ENCODE peak calls at places on chromosome 22, in eight cellular contexts. C is sigmoid colon, D is small intestine, B is suprapubic skin, Q is tibial nerve, I is psoas muscle, S is endothelial cell of umbilical vein, O is heart right ventricle. L is an unnamed sample. For H3K4me1, the result is how much of the 10 kb centered on the place peaks cover.

GRCh38 chr22:17119481-17120202 is 1.5 kb downstream of the TMEM121B start:
- DNase-seq in O (no peak), I (peak), Q (no peak), D (peak), B (no peak), C (no peak), S (no peak), L (no peak)

GRCh38 chr22:50522208-50522805 is 3.1 kb downstream of the SCO2 start:
- DNase-seq in S (no peak), C (no peak), Q (no peak), I (no peak), D (no peak), B (no peak), O (no peak), L (no peak)

GRCh38 chr22:25122136-25122764 is 77.4 kb upstream of the CRYBB3 start:
- DNase-seq in C (no peak), I (no peak), B (no peak), D (no peak), S (no peak), Q (no peak), O (no peak), L (no peak)

GRCh38 chr22:32331236-32331917 is 26.3 kb upstream of the RFPL3 start:
- DNase-seq in D (no peak), C (no peak), O (no peak), Q (no peak), B (no peak), S (peak), I (no peak), L (no peak)

GRCh38 chr22:24393012-24393559 is 34.3 kb upstream of the ADORA2A start:
- DNase-seq in O (no peak), I (no peak), B (no peak), C (no peak), D (no peak), S (no peak), Q (no peak), L (no peak)

GRCh38 chr22:31676700-31677099 is 14.7 kb upstream of the PISD start:
- DNase-seq in O (peak), S (peak), B (peak), I (peak), D (peak), Q (peak), C (peak), L (peak)

GRCh38 chr22:37378642-37379058 is 48.6 kb downstream of the ELFN2 start:
- DNase-seq in S (no peak), Q (no peak), C (no peak), I (no peak), D (no peak), O (no peak), B (no peak), L (no peak)

GRCh38 chr22:47294222-47294532 is 531.7 kb downstream of the TBC1D22A start:
- DNase-seq in I (peak), O (no peak), C (peak), S (no peak), D (no peak), B (no peak), Q (no peak), L (no peak)

GRCh38 chr22:42856179-42856864 is 751 bp downstream of the ARFGAP3 start:
- DNase-seq in Q (no peak), D (peak), O (peak), C (peak), I (peak), S (peak), B (peak), L (no peak)

GRCh38 chr22:40603088-40603605 is 33.4 kb downstream of the MRTFA start:
- DNase-seq in C (no peak), I (no peak), D (no peak), Q (no peak), B (no peak), S (peak), O (no peak), L (no peak)

GRCh38 chr22:49350441-49351121 is 477.1 kb downstream of the BRD1 start:
- DNase-seq in D (no peak), B (peak), S (no peak), C (no peak), I (peak), Q (no peak), O (no peak), L (no peak)

GRCh38 chr22:42976131-42976530 is 38.8 kb downstream of the PACSIN2 start:
- DNase-seq in B (peak), O (no peak), I (no peak), Q (no peak), C (no peak), D (peak), S (no peak), L (no peak)

GRCh38 chr22:23750374-23750743 is 553 bp downstream of the ZNF70 start:
- DNase-seq in O (no peak), Q (no peak), B (no peak), D (no peak), C (no peak), S (no peak), I (no peak), L (no peak)

GRCh38 chr22:24703101-24703500 is 71.4 kb downstream of the PIWIL3 start:
- DNase-seq in O (peak), C (no peak), D (peak), B (no peak), Q (no peak), I (no peak), S (no peak), L (no peak)

GRCh38 chr22:32644252-32645100 is 157.0 kb upstream of the TIMP3 start:
- DNase-seq in C (peak), D (peak), B (peak), S (no peak), Q (peak), I (peak), O (peak), L (no peak)

GRCh38 chr22:47379037-47379436 is 616.6 kb downstream of the TBC1D22A start:
- DNase-seq in I (no peak), S (no peak), B (peak), O (no peak), D (no peak), Q (no peak), C (no peak), L (no peak)

GRCh38 chr22:50531546-50532352 is 1.9 kb upstream of the TYMP start:
- DNase-seq in C (peak), B (peak), I (peak), D (peak), Q (peak), S (peak), O (peak), L (no peak)

GRCh38 chr22:48566741-48567140 is 1260.9 kb downstream of the BRD1 start:
- DNase-seq in O (no peak), D (no peak), B (no peak), S (no peak), I (no peak), Q (no peak), C (no peak), L (no peak)

GRCh38 chr22:50674127-50674493 is 1.5 kb downstream of the SHANK3 start:
- DNase-seq in I (no peak), Q (no peak), D (no peak), B (no peak), C (no peak), O (no peak), S (no peak), L (no peak)

GRCh38 chr22:23086263-23086662 is 15.9 kb downstream of the GNAZ start:
- DNase-seq in S (no peak), Q (no peak), B (no peak), D (no peak), C (no peak), I (no peak), O (no peak), L (no peak)

GRCh38 chr22:21778705-21779363 is 43.2 kb upstream of the YPEL1 start:
- DNase-seq in Q (no peak), D (no peak), C (no peak), B (peak), S (no peak), I (no peak), O (no peak), L (no peak)

GRCh38 chr22:24330636-24331035 is 60.0 kb downstream of the SPECC1L start:
- DNase-seq in C (no peak), S (peak), B (no peak), Q (no peak), D (peak), O (no peak), I (no peak), L (no peak)

GRCh38 chr22:38317995-38318715 is 922 bp upstream of the CSNK1E start:
- DNase-seq in C (peak), Q (peak), S (peak), B (peak), D (peak), O (peak), I (peak), L (no peak)

GRCh38 chr22:23657712-23658111 is 25.6 kb upstream of the DRICH1 start:
- DNase-seq in Q (no peak), B (no peak), O (no peak), C (no peak), S (no peak), D (no peak), I (no peak), L (no peak)

GRCh38 chr22:23501244-23501643 is 78.8 kb downstream of the IGLL1 start:
- DNase-seq in B (no peak), D (no peak), Q (no peak), I (no peak), O (no peak), C (peak), S (no peak), L (no peak)

GRCh38 chr22:44623771-44624510 is 78.1 kb upstream of the PRR5 start:
- DNase-seq in B (no peak), C (no peak), S (no peak), O (no peak), D (no peak), Q (no peak), I (peak), L (no peak)

GRCh38 chr22:17705565-17706450 is 67.3 kb downstream of the BCL2L13 start:
- DNase-seq in D (no peak), I (no peak), B (no peak), O (no peak), C (no peak), Q (no peak), S (no peak), L (no peak)

GRCh38 chr22:37303821-37304274 is 21.5 kb downstream of the CYTH4 start:
- DNase-seq in I (no peak), D (no peak), C (no peak), S (peak), B (no peak), Q (no peak), O (no peak), L (no peak)

GRCh38 chr22:17090550-17090949 is 5.8 kb downstream of the IL17RA start:
- DNase-seq in C (no peak), S (no peak), D (no peak), I (no peak), Q (no peak), O (no peak), B (no peak), L (no peak)

GRCh38 chr22:49052023-49052538 is 775.6 kb downstream of the BRD1 start:
- DNase-seq in B (no peak), S (no peak), C (no peak), I (no peak), Q (no peak), D (peak), O (no peak), L (no peak)

GRCh38 chr22:43381693-43382092 is 30.1 kb upstream of the MPPED1 start:
- DNase-seq in C (peak), O (no peak), D (peak), I (no peak), B (peak), S (no peak), Q (no peak), L (no peak)

GRCh38 chr22:43867839-43868652 is 5.7 kb upstream of the SULT4A1 start:
- DNase-seq in D (peak), C (peak), O (peak), B (peak), S (peak), Q (no peak), I (peak), L (no peak)

GRCh38 chr22:40509401-40510134 is 127.0 kb downstream of the MRTFA start:
- DNase-seq in S (peak), O (peak), B (no peak), Q (no peak), I (peak), D (peak), C (peak), L (no peak)

GRCh38 chr22:44473166-44473565 is 24.9 kb downstream of the RTL6 start:
- DNase-seq in O (no peak), D (no peak), C (no peak), Q (no peak), S (no peak), B (no peak), I (no peak), L (peak)

GRCh38 chr22:50293441-50294318 is 13.8 kb downstream of the PLXNB2 start:
- DNase-seq in O (peak), S (peak), Q (no peak), C (no peak), D (peak), B (no peak), I (no peak), L (no peak)

GRCh38 chr22:24392218-24392931 is 35.0 kb upstream of the ADORA2A start:
- DNase-seq in C (no peak), D (peak), Q (no peak), S (no peak), O (no peak), B (no peak), I (no peak), L (no peak)

GRCh38 chr22:49850021-49850911 is 3.4 kb upstream of the ZBED4 start:
- DNase-seq in Q (no peak), O (no peak), B (no peak), C (no peak), S (no peak), I (no peak), D (no peak), L (no peak)

GRCh38 chr22:23779731-23780130 is 7.0 kb upstream of the SMARCB1 start:
- DNase-seq in D (no peak), I (no peak), C (no peak), Q (no peak), S (no peak), B (no peak), O (no peak), L (no peak)

GRCh38 chr22:18057568-18058209 is 20.1 kb upstream of the PEX26 start:
- DNase-seq in S (peak), O (peak), B (peak), I (peak), Q (peak), C (peak), D (no peak), L (peak)

DNA sequence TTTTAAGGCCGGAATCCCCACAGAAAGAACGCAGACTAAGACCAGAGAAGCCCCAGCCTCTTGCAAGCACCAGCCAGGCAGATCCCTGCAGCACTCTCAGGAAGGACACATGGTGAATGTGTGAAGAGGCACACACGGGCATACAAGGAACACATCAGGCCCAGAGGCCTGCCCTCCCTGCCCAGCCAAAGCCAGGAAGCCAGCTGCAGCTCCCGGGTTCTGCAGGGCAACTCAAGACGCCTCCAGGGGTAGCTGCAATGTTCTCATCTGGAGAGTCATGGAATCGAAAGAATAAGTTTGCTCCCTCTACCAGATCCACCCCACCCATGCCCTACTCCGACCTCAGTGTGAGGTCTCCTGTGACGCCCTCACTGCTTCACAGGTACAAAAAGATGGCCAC is 2.3 kb downstream of the DGCR2 start:
- DNase-seq in D (no peak), Q (no peak), O (no peak), C (no peak), B (no peak), I (no peak), S (no peak), L (no peak)
- H3K4me3 ChIP-seq in D (no peak), Q (no peak), O (no peak), C (no peak), B (peak), I (no peak), S (no peak), L (no peak)

GRCh38 chr22:19998991-19999820 is 17.4 kb downstream of the ARVCF start:
- DNase-seq in S (no peak), O (no peak), B (peak), I (peak), Q (no peak), D (no peak), C (no peak), L (no peak)

GRCh38 chr22:19998232-19998951 is 18.2 kb downstream of the ARVCF start:
- DNase-seq in B (peak), O (no peak), I (peak), Q (no peak), S (peak), D (no peak), C (no peak), L (no peak)

GRCh38 chr22:20001082-20001638 is 15.5 kb downstream of the ARVCF start:
- DNase-seq in I (no peak), D (no peak), O (no peak), Q (no peak), C (no peak), B (no peak), S (peak), L (no peak)

GRCh38 chr22:20002098-20002497 is 14.5 kb downstream of the ARVCF start:
- DNase-seq in S (no peak), O (no peak), Q (no peak), C (no peak), B (no peak), I (peak), D (no peak), L (no peak)

GRCh38 chr22:20000246-20001081 is 16.2 kb downstream of the ARVCF start:
- DNase-seq in B (no peak), Q (no peak), I (peak), S (peak), O (peak), D (no peak), C (no peak), L (no peak)
- H3K4me1 ChIP-seq in B (under half), Q (half or more), I (under half), S (under half), O (under half), D (under half), C (under half), L (half or more)

GRCh38 chr22:30426395-30427353 is 1.1 kb downstream of the MTFP1 start:
- DNase-seq in I (peak), D (peak), C (peak), S (peak), B (peak), Q (peak), O (peak), L (peak)
- H3K4me3 ChIP-seq in I (peak), D (peak), C (peak), S (peak), B (peak), Q (peak), O (peak), L (peak)

GRCh38 chr22:45683680-45684079 is 12.0 kb downstream of the ATXN10 start:
- DNase-seq in S (no peak), I (no peak), O (no peak), B (no peak), Q (no peak), C (no peak), D (no peak), L (no peak)

GRCh38 chr22:45684169-45684568 is 12.5 kb downstream of the ATXN10 start:
- DNase-seq in O (no peak), D (no peak), B (no peak), I (no peak), Q (no peak), C (no peak), S (no peak), L (no peak)

GRCh38 chr22:45684752-45685359 is 13.2 kb downstream of the ATXN10 start:
- DNase-seq in O (no peak), C (no peak), Q (no peak), I (no peak), S (no peak), D (no peak), B (no peak), L (no peak)

GRCh38 chr22:45686842-45687241 is 15.2 kb downstream of the ATXN10 start:
- DNase-seq in Q (no peak), I (no peak), B (no peak), O (no peak), C (no peak), S (no peak), D (no peak), L (no peak)

DNA sequence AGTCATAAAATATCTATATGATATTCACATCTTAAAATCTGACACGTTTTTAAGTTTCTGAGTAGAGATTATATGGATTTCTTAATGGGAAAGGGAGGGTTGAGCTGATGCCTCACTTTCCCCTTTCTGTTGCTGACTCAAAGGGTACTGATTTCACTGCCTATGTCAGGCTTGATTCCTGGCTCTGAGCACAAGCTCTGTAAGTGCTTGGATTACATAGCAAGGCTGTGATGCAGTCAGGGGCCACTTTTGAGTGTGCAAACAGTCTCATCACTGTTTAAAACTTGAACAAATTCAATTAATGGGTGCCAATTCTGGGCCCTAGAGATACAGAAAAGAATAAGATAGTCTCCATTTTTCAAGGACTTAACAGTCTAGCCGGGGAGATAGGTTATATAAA is 14.4 kb downstream of the ATXN10 start:
- DNase-seq in B (no peak), D (no peak), C (no peak), O (no peak), Q (no peak), S (no peak), I (no peak), L (no peak)
- H3K4me1 ChIP-seq in B (under half), D (under half), C (half or more), O (half or more), Q (half or more), S (under half), I (half or more), L (half or more)

GRCh38 chr22:26314656-26315055 is 114.4 kb upstream of the ASPHD2 start:
- DNase-seq in I (no peak), B (no peak), S (no peak), D (no peak), Q (no peak), C (no peak), O (no peak), L (no peak)
- H3K4me3 ChIP-seq in I (no peak), B (no peak), S (no peak), D (no peak), Q (no peak), C (no peak), O (no peak), L (no peak)

DNA sequence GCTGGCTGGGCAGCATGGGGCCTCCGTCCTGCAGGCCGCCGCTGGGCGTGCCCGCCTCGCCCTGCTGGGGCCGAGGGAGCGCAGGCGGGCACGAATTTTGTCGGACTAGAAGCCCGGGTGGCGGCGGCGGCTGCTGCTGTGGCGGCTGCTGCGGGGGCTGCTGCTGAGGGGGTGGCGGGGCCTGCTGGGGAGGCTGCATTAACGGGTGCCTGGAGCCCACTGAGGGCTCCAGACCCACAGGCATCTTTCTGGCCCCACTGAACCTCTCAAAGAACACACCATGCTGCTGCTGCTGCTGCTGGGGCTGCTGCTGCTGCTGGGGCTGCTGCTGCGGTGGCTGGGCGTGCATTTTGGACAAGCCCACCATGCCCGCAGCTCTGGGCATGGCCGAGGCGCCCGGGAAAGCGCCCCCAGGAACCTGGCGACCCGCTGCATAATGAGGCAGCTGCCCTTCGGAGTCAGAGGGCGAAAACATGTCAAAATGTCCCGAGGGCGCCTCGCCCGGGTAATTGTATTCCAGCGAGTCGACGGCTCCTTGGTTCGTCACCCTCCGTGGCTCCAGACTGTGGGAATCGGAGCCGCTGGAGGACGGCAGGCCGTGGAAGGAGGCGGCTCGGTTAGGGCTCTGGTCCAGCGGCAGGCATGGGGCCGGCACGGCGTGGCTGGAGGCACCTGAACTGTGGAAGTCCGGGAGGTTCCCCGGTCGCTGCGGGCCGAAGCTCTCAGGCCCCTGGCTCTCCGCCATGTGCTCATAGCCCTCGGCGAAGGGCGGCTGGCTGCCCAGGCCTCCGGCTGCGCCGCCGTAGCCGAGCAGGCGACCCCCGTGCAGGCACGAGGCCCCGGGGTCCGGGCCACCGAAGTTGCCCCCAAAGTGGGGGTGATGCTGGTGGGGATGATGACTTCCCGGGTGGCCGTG is 2.0 kb downstream of the MN1 start:
- DNase-seq in Q (no peak), O (no peak), B (no peak), I (peak), S (no peak), D (no peak), C (no peak), L (no peak)
- H3K4me1 ChIP-seq in Q (half or more), O (under half), B (under half), I (under half), S (under half), D (under half), C (half or more), L (half or more)

L was measured in esophagus muscularis mucosa.